ENCODE peak calls at places on chromosomes 13 and 19, in five cellular contexts. B, H, S, T and Z are unnamed samples.

GRCh38 chr19:3607398-3608078 is 863 bp upstream of the TBXA2R start:
- DNase-seq in S (no peak), T (peak; percentile 73), H (no peak), B (no peak), Z (peak; percentile 32)

GRCh38 chr13:48891586-48891985 is 84.1 kb upstream of the FNDC3A start:
- DNase-seq in H (no peak), S (no peak), T (no peak), B (no peak), Z (peak; percentile 28)

GRCh38 chr19:18021121-18021755 is 13.3 kb downstream of the ARRDC2 start:
- DNase-seq in S (peak; percentile 74), H (no peak), B (no peak), T (peak; percentile 90), Z (peak; percentile 77)

GRCh38 chr19:46602392-46603194 is 1.5 kb downstream of the CALM3 start:
- DNase-seq in B (no peak), T (no peak), S (peak; percentile 40), H (no peak), Z (no peak)

GRCh38 chr19:5480427-5480836 is 25.2 kb downstream of the ZNRF4 start:
- DNase-seq in T (no peak), S (peak; percentile 28), B (peak; percentile 59), H (peak; percentile 27), Z (no peak)

GRCh38 chr19:4042731-4043082 is 24.0 kb downstream of the ZBTB7A start:
- DNase-seq in H (no peak), S (peak; percentile 87), T (no peak), B (no peak), Z (no peak)

GRCh38 chr19:49434907-49435577 is 6.3 kb downstream of the SLC17A7 start:
- DNase-seq in B (no peak), T (no peak), S (no peak), H (no peak), Z (no peak)

GRCh38 chr13:101415358-101416174 is 742 bp downstream of the NALCN start:
- DNase-seq in B (no peak), H (no peak), S (peak; percentile 26), T (peak; percentile 14), Z (no peak)

GRCh38 chr19:51240866-51241265 is 10.0 kb upstream of the SIGLECL1 start:
- DNase-seq in B (no peak), H (no peak), T (no peak), S (no peak), Z (no peak)

GRCh38 chr19:47492571-47493377 is 8.8 kb upstream of the KPTN start:
- DNase-seq in S (no peak), B (no peak), H (no peak), T (no peak), Z (no peak)

GRCh38 chr19:39111593-39112199 is 13.9 kb upstream of the PAK4 start:
- DNase-seq in T (no peak), H (no peak), S (no peak), B (no peak), Z (no peak)

GRCh38 chr13:30829145-30829544 is 76.9 kb upstream of the MEDAG start:
- DNase-seq in H (no peak), T (no peak), B (no peak), S (no peak), Z (peak; percentile 62)

GRCh38 chr19:39996218-39996810 is 546 bp upstream of the ZNF546 start:
- DNase-seq in B (peak; percentile 12), T (no peak), H (peak; percentile 22), S (peak; percentile 15), Z (peak; percentile 81)

GRCh38 chr19:15114153-15114540 is 6.9 kb downstream of the SYDE1 start:
- DNase-seq in S (no peak), H (no peak), B (no peak), T (no peak), Z (peak; percentile 54)

GRCh38 chr19:15113245-15114152 is 6.3 kb downstream of the SYDE1 start:
- DNase-seq in B (no peak), T (no peak), H (no peak), S (no peak), Z (no peak)

GRCh38 chr19:15110418-15110815 is 3.2 kb downstream of the SYDE1 start:
- DNase-seq in B (no peak), T (no peak), S (no peak), H (no peak), Z (no peak)

GRCh38 chr19:15111758-15112157 is 4.6 kb downstream of the SYDE1 start:
- DNase-seq in T (no peak), B (no peak), S (no peak), H (no peak), Z (no peak)

DNA sequence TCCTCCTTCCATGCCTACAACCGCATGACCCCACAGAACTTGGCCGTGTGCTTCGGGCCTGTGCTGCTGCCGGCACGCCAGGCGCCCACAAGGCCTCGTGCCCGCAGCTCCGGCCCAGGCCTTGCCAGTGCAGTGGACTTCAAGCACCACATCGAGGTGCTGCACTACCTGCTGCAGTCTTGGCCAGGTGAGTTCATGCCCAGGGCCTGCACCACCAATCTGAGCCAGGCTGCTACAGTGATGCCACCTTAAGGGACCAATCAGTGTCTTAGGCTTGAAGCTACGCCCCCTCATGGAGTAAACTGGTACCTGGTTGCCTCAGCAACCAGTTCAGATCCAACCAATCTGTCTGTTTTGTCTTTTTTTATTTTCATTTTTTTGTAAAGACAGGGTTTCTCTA is 5.2 kb downstream of the SYDE1 start:
- DNase-seq in H (no peak), B (no peak), S (no peak), T (no peak), Z (no peak)
- TF ChIP-seq CTCF in H (no peak), B (peak; percentile 30), S (no peak), T (no peak), Z (peak; percentile 54)

GRCh38 chr19:53980553-53981407 is 10.7 kb upstream of the CACNG6 start:
- DNase-seq in H (peak; percentile 72), B (no peak), T (no peak), S (no peak), Z (no peak)
- TF ChIP-seq CTCF in H (no peak), B (no peak), T (no peak), S (no peak), Z (no peak)

DNA sequence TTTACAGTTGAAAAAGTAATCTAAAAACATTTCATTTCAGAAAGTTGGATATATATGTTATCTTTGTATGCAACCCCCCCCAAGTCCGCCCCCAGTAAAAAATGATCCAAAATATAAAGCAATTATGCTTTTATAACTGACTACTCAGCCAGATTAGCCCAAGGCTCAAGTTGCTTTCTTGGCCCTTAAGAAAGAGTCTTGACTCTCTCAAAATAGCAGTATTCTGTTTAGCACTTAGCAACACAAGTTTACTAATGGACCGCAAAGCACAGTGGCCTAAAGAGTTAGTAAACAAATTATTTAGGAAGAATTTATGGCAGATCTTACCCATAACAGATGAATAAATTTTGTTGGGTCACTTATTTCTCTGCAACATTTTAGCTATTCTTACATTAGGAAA is 86.9 kb downstream of the ELF1 start:
- DNase-seq in T (no peak), S (no peak), H (no peak), B (no peak), Z (no peak)
- TF ChIP-seq CTCF in T (no peak), S (no peak), H (no peak), B (no peak), Z (no peak)

GRCh38 chr19:14097532-14098151 is 7.1 kb upstream of the SAMD1 start:
- DNase-seq in S (no peak), T (no peak), B (no peak), H (no peak), Z (no peak)
- TF ChIP-seq CTCF in S (no peak), T (no peak), B (peak; percentile 16), H (peak; percentile 10), Z (peak; percentile 42)

DNA sequence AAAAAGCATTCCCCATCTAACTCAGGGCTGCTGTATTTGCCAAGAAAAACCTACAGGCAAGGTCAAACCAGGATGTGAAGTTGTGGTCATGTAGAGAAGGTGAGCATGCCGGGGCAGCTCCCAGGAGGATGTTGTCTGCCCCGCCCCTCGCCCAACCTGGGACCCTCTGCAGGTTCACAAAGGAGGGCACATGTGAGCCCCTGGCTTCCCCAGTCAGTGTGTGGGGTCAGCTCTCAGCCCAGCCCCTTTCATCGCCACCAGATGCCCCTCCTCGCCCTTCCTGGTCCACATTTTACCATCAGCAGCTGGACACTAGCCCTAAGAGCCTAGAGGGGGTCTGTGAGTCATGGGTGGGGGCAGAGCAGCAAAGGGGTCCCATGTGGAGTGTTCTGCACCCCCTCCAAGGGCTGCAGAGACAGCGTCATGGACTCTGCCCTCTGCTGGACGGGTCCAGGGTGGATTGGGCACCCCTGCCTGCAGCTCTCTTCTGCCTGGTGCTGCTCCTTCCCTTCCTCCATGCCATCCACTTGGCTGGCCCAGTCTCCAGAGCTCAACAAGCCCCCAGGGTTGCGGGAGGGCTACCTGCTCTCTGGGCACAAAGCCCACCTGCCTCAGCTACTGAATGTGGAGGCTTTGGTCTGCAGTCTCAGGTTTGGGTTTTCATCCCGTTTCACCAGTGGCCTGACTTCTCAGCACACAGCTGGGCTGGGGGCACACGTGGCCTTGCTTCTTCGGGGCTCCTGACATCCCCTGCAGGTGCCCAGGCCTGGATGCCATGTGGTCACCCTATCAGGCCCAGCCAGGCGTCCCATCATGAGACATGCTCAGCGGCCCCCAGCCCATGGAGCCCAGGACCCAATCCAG is 3.7 kb downstream of the PLEKHF1 start:
- DNase-seq in B (no peak), H (no peak), T (no peak), S (no peak), Z (no peak)
- TF ChIP-seq CTCF in B (no peak), H (peak; percentile 32), T (no peak), S (no peak), Z (peak; percentile 66)

DNA sequence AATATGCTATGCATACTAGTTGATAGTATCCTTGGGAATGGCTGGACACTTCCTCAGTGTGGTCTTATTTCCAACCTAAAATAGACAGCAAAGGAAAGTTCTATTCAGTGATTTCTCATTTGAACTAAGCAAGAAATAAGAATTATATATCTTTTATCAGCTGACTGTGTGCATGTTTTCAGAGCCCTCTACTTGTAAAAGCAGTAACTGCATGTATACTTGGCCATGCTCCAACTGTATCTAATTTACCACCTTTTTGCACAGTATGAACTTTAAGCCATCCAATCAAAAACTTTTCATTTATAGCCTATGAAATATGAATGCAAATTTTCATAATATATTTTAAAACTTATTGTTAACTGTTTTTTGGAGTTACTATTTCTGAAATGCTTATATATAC is 136.4 kb upstream of the PCDH9 start:
- DNase-seq in B (no peak), T (no peak), H (no peak), S (no peak), Z (no peak)
- TF ChIP-seq CTCF in B (peak; percentile 29), T (no peak), H (peak; percentile 35), S (no peak), Z (no peak)

DNA sequence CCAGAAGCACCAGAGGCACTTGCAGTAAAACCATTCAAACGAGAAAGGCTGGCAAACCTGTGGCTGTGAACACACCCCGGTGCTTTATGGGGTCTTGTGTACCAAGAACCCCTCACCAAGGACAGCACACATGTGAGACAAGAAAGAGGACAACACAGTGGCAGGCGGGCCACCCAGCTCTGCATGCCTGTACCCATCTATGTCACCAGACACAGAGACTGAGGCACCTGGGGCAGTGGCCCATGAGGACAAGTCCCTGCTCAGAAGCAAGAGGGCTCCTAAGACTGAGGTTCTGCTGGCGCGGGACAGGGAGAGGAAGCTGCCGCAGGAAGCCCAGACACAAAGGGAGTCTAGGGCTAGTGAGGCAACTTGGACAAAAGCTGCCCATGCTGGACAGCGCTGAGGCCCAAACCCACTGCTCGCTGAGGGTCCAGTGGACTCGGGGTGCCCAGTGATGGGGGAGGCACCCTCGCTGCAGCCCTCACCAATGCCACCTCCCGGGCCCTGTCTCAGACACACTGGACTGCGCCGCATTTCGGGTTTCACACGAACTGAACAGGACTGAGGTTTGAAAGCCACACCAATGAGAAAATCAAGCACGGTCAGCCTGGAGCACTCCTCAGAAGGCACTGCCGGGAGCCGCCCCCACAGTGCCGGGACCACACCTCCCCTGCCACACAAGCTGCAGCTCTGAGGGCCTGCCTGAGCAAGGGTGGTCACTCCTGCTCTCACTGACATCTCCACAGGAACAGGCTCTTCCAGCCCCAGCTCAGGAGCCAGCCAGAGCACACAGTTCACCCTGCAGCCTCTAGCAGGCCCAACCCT is 232.7 kb downstream of the TUBA3C start:
- DNase-seq in B (no peak), H (no peak), T (no peak), S (no peak), Z (no peak)
- TF ChIP-seq CTCF in B (no peak), H (no peak), T (no peak), S (no peak), Z (no peak)

GRCh38 chr13:46684287-46685001 is 112.5 kb downstream of the ESD start:
- DNase-seq in T (no peak), B (no peak), S (no peak), H (peak; percentile 79), Z (no peak)
- TF ChIP-seq CTCF in T (no peak), B (no peak), S (no peak), H (no peak), Z (no peak)